ENCODE peak calls at places on chromosomes 2 and 18, in nine cellular contexts. One of them, this sample, is unnamed.

GRCh38 chr2:134174711-134175110 is 79.2 kb upstream of the MGAT5 start:
- DNase-seq in midbrain: no peak
- DNase-seq in WTC11: no peak
- DNase-seq in A549: no peak
- DNase-seq in adrenal gland: no peak
- DNase-seq in activated T-cell treated with anti-CD3 and anti-CD28 coated beads for 1 hour: no peak
- DNase-seq in AG08395: no peak
- DNase-seq in ELR: no peak
- DNase-seq in Daoy: no peak
- DNase-seq in this sample: no peak

GRCh38 chr18:32019251-32019943 is 772 bp downstream of the RNF125 start:
- DNase-seq in activated T-cell treated with anti-CD3 and anti-CD28 coated beads for 1 hour: peak; percentile 33
- DNase-seq in AG08395: peak; percentile 17
- DNase-seq in WTC11: peak; percentile 51
- DNase-seq in Daoy: peak; percentile 39
- DNase-seq in adrenal gland: peak; percentile 43
- DNase-seq in ELR: peak; percentile 45
- DNase-seq in midbrain: peak; percentile 59
- DNase-seq in A549: peak; percentile 9
- DNase-seq in this sample: peak; percentile 24

GRCh38 chr2:51108794-51109193 is 76.9 kb upstream of the NRXN1 start:
- DNase-seq in WTC11: no peak
- DNase-seq in ELR: no peak
- DNase-seq in A549: no peak
- DNase-seq in Daoy: no peak
- DNase-seq in activated T-cell treated with anti-CD3 and anti-CD28 coated beads for 1 hour: no peak
- DNase-seq in midbrain: no peak
- DNase-seq in AG08395: no peak
- DNase-seq in adrenal gland: no peak
- DNase-seq in this sample: no peak

GRCh38 chr18:79510731-79511141 is 115.0 kb downstream of the NFATC1 start:
- DNase-seq in Daoy: no peak
- DNase-seq in ELR: no peak
- DNase-seq in midbrain: no peak
- DNase-seq in AG08395: no peak
- DNase-seq in activated T-cell treated with anti-CD3 and anti-CD28 coated beads for 1 hour: no peak
- DNase-seq in WTC11: no peak
- DNase-seq in A549: no peak
- DNase-seq in adrenal gland: no peak
- DNase-seq in this sample: no peak

GRCh38 chr2:59540864-59541263 is 1012.6 kb downstream of the BCL11A start:
- DNase-seq in activated T-cell treated with anti-CD3 and anti-CD28 coated beads for 1 hour: no peak
- DNase-seq in A549: no peak
- DNase-seq in WTC11: no peak
- DNase-seq in AG08395: no peak
- DNase-seq in adrenal gland: no peak
- DNase-seq in ELR: no peak
- DNase-seq in Daoy: no peak
- DNase-seq in midbrain: no peak
- DNase-seq in this sample: no peak

GRCh38 chr18:75923169-75923568 is 495.7 kb upstream of the SMIM21 start:
- DNase-seq in Daoy: peak; percentile 83
- DNase-seq in WTC11: no peak
- DNase-seq in AG08395: peak; percentile 94
- DNase-seq in activated T-cell treated with anti-CD3 and anti-CD28 coated beads for 1 hour: no peak
- DNase-seq in adrenal gland: peak; percentile 27
- DNase-seq in midbrain: no peak
- DNase-seq in ELR: no peak
- DNase-seq in A549: peak; percentile 65
- DNase-seq in this sample: no peak

GRCh38 chr2:14633031-14633430 is 514 bp downstream of the LRATD1 start:
- DNase-seq in adrenal gland: no peak
- DNase-seq in A549: no peak
- DNase-seq in WTC11: peak; percentile 14
- DNase-seq in activated T-cell treated with anti-CD3 and anti-CD28 coated beads for 1 hour: no peak
- DNase-seq in AG08395: no peak
- DNase-seq in ELR: peak; percentile 19
- DNase-seq in Daoy: no peak
- DNase-seq in midbrain: no peak
- DNase-seq in this sample: no peak

GRCh38 chr2:11337909-11338308 is 6.5 kb downstream of the ROCK2 start:
- DNase-seq in A549: no peak
- DNase-seq in midbrain: no peak
- DNase-seq in activated T-cell treated with anti-CD3 and anti-CD28 coated beads for 1 hour: no peak
- DNase-seq in WTC11: no peak
- DNase-seq in ELR: no peak
- DNase-seq in adrenal gland: no peak
- DNase-seq in Daoy: no peak
- DNase-seq in AG08395: no peak
- DNase-seq in this sample: no peak

GRCh38 chr2:43519711-43520221 is 76.1 kb downstream of the THADA start:
- DNase-seq in A549: peak; percentile 39
- DNase-seq in midbrain: no peak
- DNase-seq in activated T-cell treated with anti-CD3 and anti-CD28 coated beads for 1 hour: no peak
- DNase-seq in AG08395: peak; percentile 82
- DNase-seq in Daoy: peak; percentile 85
- DNase-seq in adrenal gland: no peak
- DNase-seq in ELR: peak; percentile 80
- DNase-seq in WTC11: no peak
- DNase-seq in this sample: no peak

GRCh38 chr18:73318732-73319479 is 451.1 kb upstream of the NETO1 start:
- DNase-seq in adrenal gland: no peak
- DNase-seq in midbrain: no peak
- DNase-seq in A549: peak; percentile 72
- DNase-seq in WTC11: no peak
- DNase-seq in activated T-cell treated with anti-CD3 and anti-CD28 coated beads for 1 hour: no peak
- DNase-seq in AG08395: no peak
- DNase-seq in Daoy: no peak
- DNase-seq in ELR: no peak
- DNase-seq in this sample: no peak

GRCh38 chr18:9575558-9575957 is 38.8 kb downstream of the PPP4R1 start:
- DNase-seq in AG08395: peak; percentile 50
- DNase-seq in midbrain: peak; percentile 84
- DNase-seq in Daoy: peak; percentile 82
- DNase-seq in A549: peak; percentile 95
- DNase-seq in activated T-cell treated with anti-CD3 and anti-CD28 coated beads for 1 hour: no peak
- DNase-seq in ELR: peak; percentile 90
- DNase-seq in WTC11: peak; percentile 65
- DNase-seq in adrenal gland: peak; percentile 89
- DNase-seq in this sample: no peak

This sample was measured in effector CD8-positive, alpha-beta T cell.